ENCODE peak calls at places on chromosomes 12 and 14, in six cellular contexts. Q is HCT116, N is NCI-H1694 treated with DMSO at 0.1 percent for 48 hours, A is H4, Y is HS-27A, L is RCC 7860. Z is an unnamed sample.

GRCh38 chr12:104507672-104508071 is 50.9 kb downstream of the CHST11 start:
- DNase-seq in Q (no peak), N (peak; percentile 27), A (peak; percentile 16), Y (no peak), L (no peak), Z (no peak)

GRCh38 chr12:110248096-110248447 is 33.0 kb upstream of the ATP2A2 start:
- DNase-seq in Q (no peak), N (no peak), A (no peak), Y (no peak), L (no peak), Z (no peak)

GRCh38 chr12:71014180-71014785 is 93.7 kb upstream of the PTPRR start:
- DNase-seq in Q (peak; percentile 51), N (peak; percentile 3), A (peak; percentile 70), Y (no peak), L (no peak), Z (peak; percentile 56)

GRCh38 chr14:104290058-104290667 is 151.8 kb downstream of the KIF26A start:
- DNase-seq in Q (no peak), N (no peak), A (no peak), Y (no peak), L (no peak), Z (no peak)

GRCh38 chr12:51675062-51675803 is 84.2 kb downstream of the SCN8A start:
- DNase-seq in Q (no peak), N (no peak), A (no peak), Y (no peak), L (no peak), Z (no peak)

GRCh38 chr12:122837306-122838265 is 2.3 kb downstream of the HIP1R start:
- DNase-seq in Q (no peak), N (no peak), A (no peak), Y (no peak), L (peak; percentile 52), Z (peak; percentile 29)

GRCh38 chr12:86719381-86719780 is 463.2 kb upstream of the MGAT4C start:
- DNase-seq in Q (no peak), N (no peak), A (no peak), Y (no peak), L (peak; percentile 22), Z (no peak)

GRCh38 chr12:86257173-86257572 is 982 bp upstream of the MGAT4C start:
- DNase-seq in Q (no peak), N (no peak), A (no peak), Y (no peak), L (no peak), Z (no peak)

GRCh38 chr14:68964300-68965093 is 14.6 kb downstream of the ACTN1 start:
- DNase-seq in Q (no peak), N (no peak), A (no peak), Y (no peak), L (no peak), Z (no peak)

GRCh38 chr12:107912421-107913004 is 138.0 kb downstream of the ASCL4 start:
- DNase-seq in Q (peak; percentile 28), N (peak; percentile 33), A (peak; percentile 72), Y (no peak), L (no peak), Z (peak; percentile 60)

GRCh38 chr14:93142854-93143652 is 27.3 kb upstream of the ITPK1 start:
- DNase-seq in Q (no peak), N (no peak), A (no peak), Y (no peak), L (no peak), Z (no peak)

GRCh38 chr12:5197127-5197526 is 153.4 kb downstream of the KCNA5 start:
- DNase-seq in Q (no peak), N (no peak), A (peak; percentile 62), Y (no peak), L (peak; percentile 58), Z (no peak)

GRCh38 chr14:68624541-68625220 is 168.2 kb downstream of the ZFP36L1 start:
- DNase-seq in Q (no peak), N (no peak), A (no peak), Y (no peak), L (no peak), Z (no peak)

GRCh38 chr12:121288158-121288848 is 8.2 kb downstream of the CAMKK2 start:
- DNase-seq in Q (no peak), N (no peak), A (no peak), Y (no peak), L (no peak), Z (no peak)

GRCh38 chr14:91374287-91374880 is 43.2 kb downstream of the CCDC88C start:
- DNase-seq in Q (no peak), N (no peak), A (no peak), Y (no peak), L (no peak), Z (no peak)

GRCh38 chr12:89690925-89691324 is 17.7 kb downstream of the ATP2B1 start:
- DNase-seq in Q (no peak), N (no peak), A (no peak), Y (no peak), L (no peak), Z (peak; percentile 22)

GRCh38 chr12:100128509-100128908 is 14.2 kb downstream of the BLTP3B start:
- DNase-seq in Q (no peak), N (peak; percentile 11), A (peak; percentile 76), Y (no peak), L (no peak), Z (peak; percentile 93)

GRCh38 chr12:11695321-11695720 is 45.8 kb downstream of the ETV6 start:
- DNase-seq in Q (no peak), N (no peak), A (no peak), Y (no peak), L (peak; percentile 8), Z (no peak)

GRCh38 chr12:116708826-116709756 is 28.8 kb downstream of the SPRING1 start:
- DNase-seq in Q (peak; percentile 38), N (peak; percentile 85), A (peak; percentile 60), Y (peak; percentile 11), L (peak; percentile 47), Z (peak; percentile 88)

GRCh38 chr12:123059501-123059900 is 79.0 kb downstream of the ARL6IP4 start:
- DNase-seq in Q (no peak), N (peak; percentile 54), A (no peak), Y (no peak), L (no peak), Z (no peak)

GRCh38 chr12:105995986-105996385 is 142.8 kb downstream of the NUAK1 start:
- DNase-seq in Q (no peak), N (no peak), A (peak; percentile 23), Y (no peak), L (no peak), Z (no peak)

GRCh38 chr12:112283541-112283940 is 98.7 kb downstream of the HECTD4 start:
- DNase-seq in Q (no peak), N (peak; percentile 27), A (no peak), Y (no peak), L (no peak), Z (no peak)

GRCh38 chr14:71620401-71620800 is 311.8 kb upstream of the RGS6 start:
- DNase-seq in Q (no peak), N (no peak), A (no peak), Y (no peak), L (peak; percentile 14), Z (no peak)